ENCODE peak calls at places on chromosomes 1 and 21, in five cellular contexts. C is ovary; B is CD8-positive, alpha-beta T cell; W is GM20000; F is HCT116. R is an unnamed sample.

GRCh38 chr1:23492132-23492720 is 8.2 kb upstream of the ASAP3 start:
- DNase-seq in W (no peak), B (no peak), C (no peak), F (no peak), R (no peak)

GRCh38 chr1:220700591-220701179 is 10.5 kb downstream of the C1orf115 start:
- DNase-seq in C (no peak), F (no peak), B (no peak), W (no peak), R (no peak)

GRCh38 chr1:232594768-232595698 is 34.9 kb downstream of the SIPA1L2 start:
- DNase-seq in F (no peak), C (no peak), W (no peak), B (no peak), R (no peak)

GRCh38 chr21:32520885-32521735 is 64.2 kb downstream of the TCP10L start:
- DNase-seq in C (peak; percentile 91), W (no peak), F (no peak), B (no peak), R (no peak)

GRCh38 chr1:162690672-162691434 is 58.6 kb downstream of the DDR2 start:
- DNase-seq in B (no peak), W (no peak), F (peak; percentile 73), C (peak; percentile 79), R (no peak)

GRCh38 chr1:244302889-244303609 is 148.7 kb downstream of the ADSS2 start:
- DNase-seq in F (peak; percentile 26), B (no peak), C (no peak), W (no peak), R (no peak)

GRCh38 chr21:28308516-28308915 is 684.2 kb downstream of the LTN1 start:
- DNase-seq in W (no peak), C (no peak), B (no peak), F (no peak), R (no peak)

GRCh38 chr1:227869851-227870305 is 54.4 kb downstream of the PRSS38 start:
- DNase-seq in F (no peak), W (no peak), C (no peak), B (no peak), R (no peak)

GRCh38 chr1:225660544-225660946 is 7.6 kb upstream of the ENAH start:
- DNase-seq in B (no peak), F (no peak), W (no peak), C (no peak), R (no peak)

GRCh38 chr21:35366348-35367085 is 317.4 kb upstream of the RUNX1 start:
- DNase-seq in C (peak; percentile 46), W (no peak), F (no peak), B (no peak), R (no peak)

GRCh38 chr1:29698033-29698432 is 461.7 kb downstream of the PTPRU start:
- DNase-seq in W (no peak), C (no peak), F (peak; percentile 57), B (no peak), R (peak; percentile 34)

GRCh38 chr1:53737648-53738204 is 1.2 kb downstream of the GLIS1 start:
- DNase-seq in B (no peak), C (no peak), F (no peak), W (peak; percentile 40), R (peak; percentile 34)

GRCh38 chr1:60132985-60133673 is 59.6 kb upstream of the C1orf87 start:
- DNase-seq in F (no peak), B (no peak), W (no peak), C (no peak), R (no peak)

GRCh38 chr1:110106013-110106941 is 6.0 kb upstream of the UBL4B start:
- DNase-seq in W (peak; percentile 78), B (peak; percentile 52), F (peak; percentile 35), C (peak; percentile 72), R (peak; percentile 72)

GRCh38 chr1:97693601-97694000 is 227.2 kb downstream of the DPYD start:
- DNase-seq in F (no peak), W (no peak), B (no peak), C (no peak), R (no peak)

GRCh38 chr1:212106286-212106792 is 70.8 kb downstream of the DTL start:
- DNase-seq in F (no peak), B (no peak), W (no peak), C (no peak), R (no peak)

GRCh38 chr1:54989473-54989872 is 9.0 kb downstream of the TMEM61 start:
- DNase-seq in W (no peak), B (no peak), F (no peak), C (no peak), R (no peak)

GRCh38 chr1:234515821-234516241 is 36.9 kb upstream of the TARBP1 start:
- DNase-seq in F (no peak), W (no peak), B (no peak), C (no peak), R (no peak)

GRCh38 chr1:212566522-212567479 is 41.8 kb upstream of the ATF3 start:
- DNase-seq in B (peak; percentile 58), F (peak; percentile 45), C (peak; percentile 29), W (peak; percentile 89), R (no peak)

GRCh38 chr1:43536196-43536863 is 5.6 kb downstream of the PTPRF start:
- DNase-seq in W (no peak), B (no peak), C (no peak), F (no peak), R (no peak)

GRCh38 chr21:35002879-35003722 is 46.0 kb downstream of the RUNX1 start:
- DNase-seq in W (no peak), B (no peak), F (no peak), C (no peak), R (no peak)

GRCh38 chr1:198794498-198794897 is 155.7 kb downstream of the PTPRC start:
- DNase-seq in B (no peak), W (no peak), C (no peak), F (no peak), R (no peak)

GRCh38 chr1:80540149-80540548 is 1260.6 kb upstream of the ADGRL2 start:
- DNase-seq in F (no peak), B (no peak), C (no peak), W (no peak), R (no peak)

DNA sequence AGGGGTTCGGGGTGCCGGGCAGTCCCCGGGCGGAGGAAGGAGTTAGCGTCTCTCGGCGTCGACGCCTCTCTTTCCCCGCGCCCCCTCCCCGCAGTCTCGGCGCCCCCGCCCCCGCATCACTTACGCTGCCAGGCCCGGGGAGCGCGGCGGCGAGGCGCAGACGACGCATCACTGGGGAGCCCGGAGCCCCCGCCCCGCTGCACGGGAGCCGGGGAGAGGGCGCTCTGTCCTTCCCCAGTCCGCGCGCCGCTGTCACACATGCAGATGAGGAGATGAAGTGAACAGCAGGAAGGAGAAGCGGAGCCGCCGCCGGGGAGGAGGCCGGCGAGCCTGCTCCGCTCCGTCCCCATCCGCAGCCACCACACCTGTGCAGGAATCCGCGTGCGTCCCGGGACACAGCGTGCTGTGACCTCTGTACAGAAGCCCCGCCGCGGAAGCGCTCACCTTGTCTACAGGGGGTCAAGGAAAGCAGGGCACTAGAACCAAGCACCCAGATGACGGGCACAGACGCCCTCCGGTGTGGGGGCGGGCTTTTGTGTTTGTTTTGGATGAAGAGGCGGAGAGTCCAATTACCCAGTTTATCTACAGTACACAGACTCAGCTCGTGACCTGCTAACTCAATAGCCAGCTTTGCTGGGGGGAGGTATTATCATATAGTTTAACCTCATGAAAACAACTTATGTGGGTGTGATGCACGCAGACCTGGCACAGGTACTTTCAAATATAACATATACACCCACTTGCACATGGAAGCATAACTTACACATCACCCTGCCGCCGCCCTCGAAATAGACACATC is 12.5 kb downstream of the KLHDC8A start:
- DNase-seq in F (no peak), C (no peak), W (no peak), B (peak; percentile 32), R (peak; percentile 20)
- TF ChIP-seq CTCF in F (no peak), C (no peak), W (no peak), B (no peak), R (no peak)

GRCh38 chr1:247043406-247043805 is 35.2 kb downstream of the ZNF670 start:
- DNase-seq in W (no peak), F (no peak), C (no peak), B (no peak), R (no peak)
- TF ChIP-seq CTCF in W (no peak), F (no peak), C (no peak), B (no peak), R (no peak)

GRCh38 chr1:182783068-182783467 is 6.5 kb upstream of the NPL start:
- DNase-seq in C (no peak), F (no peak), W (no peak), B (no peak), R (no peak)
- TF ChIP-seq CTCF in C (no peak), F (no peak), W (peak; percentile 18), B (no peak), R (no peak)

GRCh38 chr1:166925791-166926483 is 49.4 kb downstream of the ILDR2 start:
- DNase-seq in F (no peak), W (no peak), C (no peak), B (no peak), R (no peak)
- TF ChIP-seq CTCF in F (no peak), W (no peak), C (no peak), B (no peak), R (no peak)

GRCh38 chr1:50704126-50704525 is 255.9 kb downstream of the FAF1 start:
- DNase-seq in C (no peak), F (peak; percentile 6), B (no peak), W (peak; percentile 41), R (no peak)
- TF ChIP-seq CTCF in C (peak; percentile 14), F (peak; percentile 72), B (peak; percentile 69), W (peak; percentile 59), R (peak; percentile 83)

R was measured in progenitor cell of endocrine pancreas.